ENCODE peak calls at places on chromosomes 12 and 14, in four cellular contexts. One of them, this sample, is unnamed.

GRCh38 chr14:90720832-90721231 is 95.4 kb downstream of the TTC7B start:
- DNase-seq in GM12878: no peak
- DNase-seq in A549: no peak
- DNase-seq in K562: no peak
- DNase-seq in this sample: no peak

GRCh38 chr14:65156568-65157366 is 54.5 kb upstream of the MAX start:
- DNase-seq in GM12878: peak; percentile 45
- DNase-seq in A549: no peak
- DNase-seq in K562: no peak
- DNase-seq in this sample: no peak

GRCh38 chr12:65432606-65433005 is 154.1 kb downstream of the MSRB3 start:
- DNase-seq in GM12878: no peak
- DNase-seq in A549: no peak
- DNase-seq in K562: no peak
- DNase-seq in this sample: no peak

GRCh38 chr14:94946244-94946643 is 176.3 kb upstream of the GSC start:
- DNase-seq in GM12878: no peak
- DNase-seq in A549: no peak
- DNase-seq in K562: no peak
- DNase-seq in this sample: no peak

GRCh38 chr12:41684997-41685396 is 459.7 kb downstream of the GXYLT1 start:
- DNase-seq in GM12878: no peak
- DNase-seq in A549: no peak
- DNase-seq in K562: no peak
- DNase-seq in this sample: no peak

GRCh38 chr12:132452596-132453350 is 37.2 kb upstream of the FBRSL1 start:
- DNase-seq in GM12878: no peak
- DNase-seq in A549: no peak
- DNase-seq in K562: no peak
- DNase-seq in this sample: no peak

GRCh38 chr12:10283028-10283427 is 24.6 kb upstream of the KLRD1 start:
- DNase-seq in GM12878: no peak
- DNase-seq in A549: no peak
- DNase-seq in K562: no peak
- DNase-seq in this sample: no peak

GRCh38 chr12:52324068-52324444 is 2.9 kb upstream of the KRT83 start:
- DNase-seq in GM12878: no peak
- DNase-seq in A549: no peak
- DNase-seq in K562: no peak
- DNase-seq in this sample: no peak

GRCh38 chr12:132345555-132346200 is 16.3 kb upstream of the GALNT9 start:
- DNase-seq in GM12878: no peak
- DNase-seq in A549: no peak
- DNase-seq in K562: no peak
- DNase-seq in this sample: no peak

GRCh38 chr12:104133861-104134260 is 4.1 kb downstream of the NFYB start:
- DNase-seq in GM12878: no peak
- DNase-seq in A549: no peak
- DNase-seq in K562: no peak
- DNase-seq in this sample: no peak

GRCh38 chr14:35532783-35533356 is 1.1 kb upstream of the INSM2 start:
- DNase-seq in GM12878: no peak
- DNase-seq in A549: no peak
- DNase-seq in K562: no peak
- DNase-seq in this sample: no peak

GRCh38 chr14:90720336-90720735 is 95.9 kb downstream of the TTC7B start:
- DNase-seq in GM12878: no peak
- DNase-seq in A549: no peak
- DNase-seq in K562: peak; percentile 77
- DNase-seq in this sample: no peak

GRCh38 chr14:30108975-30109700 is 181.5 kb upstream of the PRKD1 start:
- DNase-seq in GM12878: no peak
- DNase-seq in A549: no peak
- DNase-seq in K562: no peak
- DNase-seq in this sample: no peak

GRCh38 chr12:123091230-123091629 is 59.7 kb downstream of the PITPNM2 start:
- DNase-seq in GM12878: no peak
- DNase-seq in A549: no peak
- DNase-seq in K562: peak; percentile 47
- DNase-seq in this sample: no peak

GRCh38 chr14:100531152-100531551 is 56.1 kb downstream of the BEGAIN start:
- DNase-seq in GM12878: no peak
- DNase-seq in A549: no peak
- DNase-seq in K562: no peak
- DNase-seq in this sample: no peak

GRCh38 chr12:713281-713875 is 39.0 kb upstream of the WNK1 start:
- DNase-seq in GM12878: no peak
- DNase-seq in A549: no peak
- DNase-seq in K562: no peak
- DNase-seq in this sample: no peak

GRCh38 chr12:121786441-121786825 is 7.1 kb downstream of the RHOF start:
- DNase-seq in GM12878: no peak
- DNase-seq in A549: peak; percentile 76
- DNase-seq in K562: no peak
- DNase-seq in this sample: peak; percentile 68

GRCh38 chr12:106137456-106138278 is 1.1 kb downstream of the NUAK1 start:
- DNase-seq in GM12878: no peak
- DNase-seq in A549: no peak
- DNase-seq in K562: no peak
- DNase-seq in this sample: no peak

GRCh38 chr14:54754623-54755386 is 147.8 kb downstream of the GCH1 start:
- DNase-seq in GM12878: no peak
- DNase-seq in A549: no peak
- DNase-seq in K562: peak; percentile 95
- DNase-seq in this sample: no peak

GRCh38 chr12:57630891-57631433 is 2.0 kb downstream of the B4GALNT1 start:
- DNase-seq in GM12878: no peak
- DNase-seq in A549: no peak
- DNase-seq in K562: no peak
- DNase-seq in this sample: no peak

GRCh38 chr14:101074124-101075024 is 170.9 kb upstream of the RTL1 start:
- DNase-seq in GM12878: no peak
- DNase-seq in A549: no peak
- DNase-seq in K562: no peak
- DNase-seq in this sample: no peak

GRCh38 chr14:94643316-94644101 is 31.3 kb downstream of the SERPINA3 start:
- DNase-seq in GM12878: no peak
- DNase-seq in A549: no peak
- DNase-seq in K562: no peak
- DNase-seq in this sample: no peak

GRCh38 chr14:81323621-81324400 is 76.3 kb downstream of the STON2 start:
- DNase-seq in GM12878: no peak
- DNase-seq in A549: peak; percentile 69
- DNase-seq in K562: peak; percentile 37
- DNase-seq in this sample: no peak

GRCh38 chr12:93760275-93760875 is 83.2 kb downstream of the CRADD start:
- DNase-seq in GM12878: no peak
- DNase-seq in A549: no peak
- DNase-seq in K562: no peak
- DNase-seq in this sample: no peak

GRCh38 chr12:107115119-107115518 is 21.8 kb upstream of the CRY1 start:
- DNase-seq in GM12878: no peak
- DNase-seq in A549: no peak
- DNase-seq in K562: no peak
- DNase-seq in this sample: no peak

GRCh38 chr14:97459180-97459579 is 662.0 kb downstream of the VRK1 start:
- DNase-seq in GM12878: no peak
- DNase-seq in A549: no peak
- DNase-seq in K562: no peak
- DNase-seq in this sample: no peak

GRCh38 chr14:25121342-25122129 is 71.6 kb upstream of the STXBP6 start:
- DNase-seq in GM12878: no peak
- DNase-seq in A549: no peak
- DNase-seq in K562: peak; percentile 7
- DNase-seq in this sample: peak; percentile 34

GRCh38 chr12:92543359-92543758 is 159.4 kb upstream of the PLEKHG7 start:
- DNase-seq in GM12878: no peak
- DNase-seq in A549: no peak
- DNase-seq in K562: no peak
- DNase-seq in this sample: peak; percentile 8

GRCh38 chr14:55430024-55430690 is 10.3 kb downstream of the TBPL2 start:
- DNase-seq in GM12878: no peak
- DNase-seq in A549: peak; percentile 64
- DNase-seq in K562: peak; percentile 72
- DNase-seq in this sample: peak; percentile 64

GRCh38 chr12:114480309-114481199 is 74.6 kb upstream of the TBX5 start:
- DNase-seq in GM12878: no peak
- DNase-seq in A549: no peak
- DNase-seq in K562: no peak
- DNase-seq in this sample: no peak

DNA sequence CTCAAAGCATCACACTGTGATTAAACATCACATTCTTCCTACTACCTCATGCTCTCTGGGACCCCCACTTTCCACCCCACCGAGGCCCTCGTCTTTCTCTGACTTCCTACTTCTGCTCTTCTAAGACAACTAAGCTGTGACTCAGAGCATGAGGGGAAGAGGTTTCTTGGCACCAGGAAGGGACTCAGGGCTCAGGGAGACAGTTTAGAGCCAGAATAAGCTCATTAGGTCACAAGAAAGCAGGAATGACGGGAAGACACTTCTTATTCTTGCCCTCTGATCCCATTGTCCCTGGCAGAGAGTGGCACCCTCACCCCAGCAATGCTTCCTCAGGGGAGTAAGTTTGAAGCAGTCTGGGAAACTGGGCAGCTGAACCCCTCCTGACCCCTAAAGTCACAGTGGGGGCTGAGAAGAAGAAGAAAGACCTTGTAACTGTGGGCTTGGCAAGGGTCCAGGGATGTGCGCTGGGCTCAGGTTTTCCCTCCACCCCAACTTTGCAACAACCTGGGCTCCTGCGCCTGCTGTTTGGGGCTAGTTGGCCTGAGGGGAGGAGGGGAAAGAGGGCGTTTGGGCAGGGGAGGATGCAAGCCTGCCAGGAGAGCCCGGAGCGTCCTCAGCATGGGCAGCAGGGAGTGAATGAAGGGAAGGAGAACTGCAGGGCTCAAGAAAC is 64.6 kb upstream of the ACTN1 start:
- DNase-seq in GM12878: no peak
- DNase-seq in A549: no peak
- DNase-seq in K562: no peak
- DNase-seq in this sample: no peak
- TF ChIP-seq RAD21 in GM12878: no peak
- TF ChIP-seq RAD21 in A549: no peak
- TF ChIP-seq RAD21 in K562: no peak
- TF ChIP-seq RAD21 in this sample: no peak

GRCh38 chr12:79206871-79207270 is 342.3 kb downstream of the SYT1 start:
- DNase-seq in GM12878: no peak
- DNase-seq in A549: no peak
- DNase-seq in K562: no peak
- DNase-seq in this sample: no peak
- TF ChIP-seq POLR2AphosphoS2 in GM12878: no peak
- TF ChIP-seq POLR2AphosphoS2 in A549: no peak
- TF ChIP-seq POLR2AphosphoS2 in K562: no peak
- TF ChIP-seq POLR2AphosphoS2 in this sample: no peak

GRCh38 chr14:75614179-75614578 is 35.8 kb downstream of the FLVCR2 start:
- DNase-seq in GM12878: no peak
- DNase-seq in A549: no peak
- DNase-seq in K562: no peak
- DNase-seq in this sample: no peak
- TF ChIP-seq KDM1A in GM12878: no peak
- TF ChIP-seq KDM1A in A549: no peak
- TF ChIP-seq KDM1A in K562: no peak
- TF ChIP-seq KDM1A in this sample: no peak

DNA sequence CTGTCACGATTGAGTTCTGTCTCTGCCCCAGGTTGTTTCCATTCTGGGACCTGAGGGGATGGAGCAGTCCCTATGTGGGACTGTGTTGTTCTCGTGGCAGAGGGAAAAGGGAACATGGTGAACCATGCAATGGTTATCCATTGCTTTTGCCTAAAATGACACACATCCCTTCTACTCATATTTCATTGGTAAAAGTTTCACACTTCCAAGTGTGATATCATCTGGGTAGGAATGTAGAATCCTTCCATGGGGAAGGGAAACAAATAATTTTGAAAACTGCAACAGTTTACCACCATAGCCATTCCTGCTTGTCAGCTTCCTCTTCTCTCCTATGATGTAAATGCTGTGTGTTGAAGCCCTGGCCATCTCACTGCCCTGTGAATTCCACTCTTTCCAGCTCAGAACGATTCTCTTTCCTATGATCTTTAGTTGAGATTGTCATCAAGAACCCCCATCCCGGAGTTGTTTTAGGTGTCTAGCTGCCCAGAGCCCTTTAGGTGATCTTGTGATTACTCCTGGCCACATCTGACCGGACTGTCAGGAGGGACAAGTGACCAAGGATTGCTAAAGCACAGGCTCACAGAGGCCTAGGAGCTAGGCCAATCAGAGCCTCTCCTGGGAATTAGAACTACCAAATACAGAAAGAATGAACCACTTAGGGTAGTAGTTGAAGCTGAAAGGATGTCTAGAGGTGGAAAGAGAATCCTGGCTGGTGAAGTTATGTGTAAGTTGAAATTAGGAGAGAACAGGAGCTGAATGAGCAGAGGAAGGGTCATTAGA is 84.6 kb downstream of the VCPKMT start:
- DNase-seq in GM12878: no peak
- DNase-seq in A549: no peak
- DNase-seq in K562: no peak
- DNase-seq in this sample: no peak
- TF ChIP-seq RAD21 in GM12878: no peak
- TF ChIP-seq RAD21 in A549: no peak
- TF ChIP-seq RAD21 in K562: no peak
- TF ChIP-seq RAD21 in this sample: no peak